ENCODE peak calls at places on chromosomes 12 and 14, in seven cellular contexts. H, F, D, Y, L, J and B are unnamed samples.

GRCh38 chr12:121663610-121663929 is 5.9 kb downstream of the MORN3 start:
- DNase-seq in H (no peak), F (no peak), D (no peak), Y (no peak), L (no peak), J (no peak), B (no peak)

GRCh38 chr12:94190623-94191022 is 42.2 kb downstream of the PLXNC1 start:
- DNase-seq in H (no peak), F (no peak), D (no peak), Y (no peak), L (no peak), J (no peak), B (no peak)

GRCh38 chr12:27233814-27234213 is 10.3 kb upstream of the STK38L start:
- DNase-seq in H (no peak), F (no peak), D (no peak), Y (no peak), L (no peak), J (no peak), B (no peak)

GRCh38 chr12:12091977-12092663 is 21.4 kb downstream of the BCL2L14 start:
- DNase-seq in H (peak; percentile 65), F (no peak), D (peak; percentile 32), Y (peak; percentile 18), L (no peak), J (no peak), B (no peak)

GRCh38 chr14:50944647-50945413 is 547 bp upstream of the PYGL start:
- DNase-seq in H (no peak), F (no peak), D (no peak), Y (peak; percentile 65), L (no peak), J (peak; percentile 41), B (peak; percentile 63)

GRCh38 chr14:99899578-99900178 is 106.5 kb downstream of the EML1 start:
- DNase-seq in H (no peak), F (no peak), D (no peak), Y (peak; percentile 42), L (no peak), J (no peak), B (peak; percentile 40)

GRCh38 chr12:119802472-119802871 is 74.6 kb downstream of the CIT start:
- DNase-seq in H (no peak), F (peak; percentile 24), D (no peak), Y (peak; percentile 69), L (no peak), J (no peak), B (no peak)

GRCh38 chr12:1034726-1035457 is 43.9 kb downstream of the ERC1 start:
- DNase-seq in H (no peak), F (no peak), D (no peak), Y (no peak), L (no peak), J (no peak), B (no peak)

GRCh38 chr14:35708072-35708471 is 101.0 kb downstream of the RALGAPA1 start:
- DNase-seq in H (no peak), F (no peak), D (no peak), Y (no peak), L (no peak), J (no peak), B (peak; percentile 14)

GRCh38 chr12:30996255-30996654 is 69.7 kb downstream of the TSPAN11 start:
- DNase-seq in H (no peak), F (no peak), D (no peak), Y (peak; percentile 81), L (no peak), J (no peak), B (peak; percentile 84)

GRCh38 chr14:68549966-68550705 is 242.7 kb downstream of the ZFP36L1 start:
- DNase-seq in H (no peak), F (no peak), D (no peak), Y (no peak), L (no peak), J (no peak), B (peak; percentile 83)

GRCh38 chr14:104299993-104300761 is 161.8 kb downstream of the KIF26A start:
- DNase-seq in H (no peak), F (no peak), D (no peak), Y (no peak), L (no peak), J (no peak), B (no peak)

GRCh38 chr12:89874146-89874545 is 165.5 kb upstream of the ATP2B1 start:
- DNase-seq in H (no peak), F (no peak), D (no peak), Y (peak; percentile 48), L (no peak), J (no peak), B (no peak)

GRCh38 chr14:84028205-84028604 is 1501.7 kb upstream of the FLRT2 start:
- DNase-seq in H (no peak), F (no peak), D (no peak), Y (no peak), L (no peak), J (no peak), B (no peak)

GRCh38 chr14:105330491-105330895 is 15.9 kb downstream of the PACS2 start:
- DNase-seq in H (no peak), F (no peak), D (no peak), Y (peak; percentile 37), L (no peak), J (no peak), B (peak; percentile 45)

GRCh38 chr14:52241102-52241793 is 26.2 kb upstream of the PTGDR start:
- DNase-seq in H (no peak), F (no peak), D (no peak), Y (peak; percentile 32), L (no peak), J (no peak), B (no peak)

GRCh38 chr12:89542912-89543592 is 17.2 kb upstream of the POC1B start:
- DNase-seq in H (peak; percentile 60), F (peak; percentile 11), D (peak; percentile 57), Y (peak; percentile 89), L (peak; percentile 32), J (peak; percentile 50), B (peak; percentile 81)

GRCh38 chr12:45986646-45987338 is 3.6 kb downstream of the SCAF11 start:
- DNase-seq in H (no peak), F (no peak), D (no peak), Y (peak; percentile 23), L (no peak), J (no peak), B (no peak)

GRCh38 chr12:1551496-1551895 is 42.9 kb downstream of the FBXL14 start:
- DNase-seq in H (no peak), F (no peak), D (no peak), Y (no peak), L (no peak), J (no peak), B (no peak)

GRCh38 chr14:92121207-92121669 is 268 bp downstream of the NDUFB1 start:
- DNase-seq in H (no peak), F (peak; percentile 86), D (no peak), Y (no peak), L (no peak), J (no peak), B (peak; percentile 27)

GRCh38 chr14:91229743-91230200 is 14.7 kb downstream of the GPR68 start:
- DNase-seq in H (no peak), F (no peak), D (no peak), Y (peak; percentile 74), L (no peak), J (peak; percentile 78), B (peak; percentile 73)

GRCh38 chr14:71438684-71439083 is 493.5 kb upstream of the RGS6 start:
- DNase-seq in H (peak; percentile 59), F (no peak), D (no peak), Y (peak; percentile 66), L (no peak), J (no peak), B (peak; percentile 68)

GRCh38 chr14:67705211-67705610 is 3.5 kb downstream of the RDH12 start:
- DNase-seq in H (no peak), F (no peak), D (no peak), Y (no peak), L (no peak), J (no peak), B (peak; percentile 41)

GRCh38 chr12:56084958-56085543 is 5.1 kb downstream of the ERBB3 start:
- DNase-seq in H (no peak), F (no peak), D (no peak), Y (no peak), L (no peak), J (no peak), B (no peak)

GRCh38 chr12:115506822-115507629 is 770.5 kb downstream of the MED13L start:
- DNase-seq in H (no peak), F (no peak), D (no peak), Y (no peak), L (no peak), J (no peak), B (no peak)

GRCh38 chr12:87368259-87368658 is 660.9 kb downstream of the C12orf50 start:
- DNase-seq in H (peak; percentile 52), F (no peak), D (peak; percentile 4), Y (no peak), L (no peak), J (no peak), B (peak; percentile 3)

GRCh38 chr12:93572712-93573551 is 457 bp downstream of the SOCS2 start:
- DNase-seq in H (no peak), F (no peak), D (no peak), Y (peak; percentile 69), L (peak; percentile 21), J (peak; percentile 43), B (no peak)

GRCh38 chr12:75539889-75540288 is 28.5 kb upstream of the KRR1 start:
- DNase-seq in H (no peak), F (no peak), D (no peak), Y (no peak), L (no peak), J (no peak), B (no peak)

GRCh38 chr12:46359667-46360280 is 12.8 kb downstream of the SLC38A2 start:
- DNase-seq in H (no peak), F (no peak), D (no peak), Y (no peak), L (no peak), J (no peak), B (no peak)

GRCh38 chr12:68636268-68636667 is 25.6 kb downstream of the RAP1B start:
- DNase-seq in H (no peak), F (no peak), D (no peak), Y (peak; percentile 48), L (no peak), J (no peak), B (peak; percentile 92)

GRCh38 chr12:45498645-45499044 is 230.9 kb upstream of the ARID2 start:
- DNase-seq in H (no peak), F (no peak), D (no peak), Y (no peak), L (no peak), J (no peak), B (no peak)

GRCh38 chr12:54306925-54307731 is 6.3 kb upstream of the NFE2 start:
- DNase-seq in H (no peak), F (no peak), D (no peak), Y (no peak), L (no peak), J (no peak), B (peak; percentile 94)

GRCh38 chr12:115354007-115354452 is 670.1 kb upstream of the TBX3 start:
- DNase-seq in H (no peak), F (no peak), D (no peak), Y (peak; percentile 95), L (no peak), J (peak; percentile 32), B (peak; percentile 89)

GRCh38 chr12:4269279-4269991 is 4.1 kb upstream of the CCND2 start:
- DNase-seq in H (no peak), F (peak; percentile 18), D (no peak), Y (peak; percentile 87), L (peak; percentile 81), J (peak; percentile 86), B (no peak)

GRCh38 chr12:49985981-49986380 is 13.2 kb downstream of the AQP6 start:
- DNase-seq in H (no peak), F (no peak), D (no peak), Y (peak; percentile 45), L (no peak), J (no peak), B (peak; percentile 93)

GRCh38 chr12:124909831-124910560 is 4.5 kb downstream of the UBC start:
- DNase-seq in H (no peak), F (no peak), D (no peak), Y (peak; percentile 29), L (no peak), J (no peak), B (peak; percentile 70)

GRCh38 chr12:106113042-106113441 is 25.7 kb downstream of the NUAK1 start:
- DNase-seq in H (no peak), F (no peak), D (no peak), Y (peak; percentile 56), L (no peak), J (peak; percentile 25), B (peak; percentile 75)

GRCh38 chr12:111754671-111755070 is 12.1 kb upstream of the ALDH2 start:
- DNase-seq in H (no peak), F (no peak), D (no peak), Y (no peak), L (no peak), J (no peak), B (no peak)